ENCODE peak calls at places on chromosomes 7 and 10, in nine cellular contexts. L is tibial nerve, W is upper lobe of left lung, U is transverse colon, V is A549, A is HepG2, I is stomach, M is K562, S is right lobe of liver. H is an unnamed sample.

GRCh38 chr7:41940760-41941343 is 238.0 kb upstream of the INHBA start:
- DNase-seq in A (peak; percentile 69), U (peak; percentile 68), L (peak; percentile 69), W (peak; percentile 72), S (peak; percentile 53), M (peak; percentile 73), V (peak; percentile 71), I (peak; percentile 66), H (peak; percentile 76)

GRCh38 chr7:107686816-107687387 is 26.3 kb downstream of the SLC26A4 start:
- DNase-seq in U (no peak), A (no peak), I (no peak), S (no peak), V (no peak), W (peak; percentile 21), L (no peak), M (no peak), H (no peak)

GRCh38 chr7:155357573-155358041 is 59.9 kb downstream of the INSIG1 start:
- DNase-seq in I (no peak), A (no peak), V (no peak), L (no peak), S (no peak), U (no peak), M (no peak), W (no peak), H (peak; percentile 60)

GRCh38 chr7:136309407-136309806 is 332.2 kb upstream of the MTPN start:
- DNase-seq in U (no peak), L (no peak), S (no peak), I (no peak), A (no peak), W (no peak), V (no peak), M (no peak), H (no peak)

GRCh38 chr10:45279702-45280101 is 35.7 kb downstream of the OR13A1 start:
- DNase-seq in U (no peak), V (no peak), S (no peak), L (no peak), M (no peak), W (no peak), I (no peak), A (no peak), H (no peak)

GRCh38 chr10:6603142-6604125 is 23.4 kb upstream of the PRKCQ start:
- DNase-seq in U (no peak), I (no peak), M (no peak), L (no peak), S (no peak), A (no peak), W (no peak), V (no peak), H (no peak)

GRCh38 chr10:72736176-72736795 is 44.3 kb downstream of the MCU start:
- DNase-seq in M (no peak), I (no peak), V (peak; percentile 50), L (no peak), A (peak; percentile 17), S (no peak), U (no peak), W (no peak), H (no peak)

GRCh38 chr10:21208666-21209316 is 311.7 kb upstream of the NEBL start:
- DNase-seq in W (no peak), L (no peak), M (peak; percentile 41), S (no peak), I (no peak), U (no peak), V (peak; percentile 26), A (no peak), H (no peak)

GRCh38 chr10:61961278-61961677 is 59.8 kb downstream of the ARID5B start:
- DNase-seq in M (no peak), U (no peak), L (no peak), W (no peak), V (no peak), I (no peak), S (no peak), A (no peak), H (no peak)

GRCh38 chr10:61965694-61966284 is 64.3 kb downstream of the ARID5B start:
- DNase-seq in V (no peak), W (no peak), S (no peak), U (no peak), I (no peak), M (no peak), A (no peak), L (no peak), H (no peak)

GRCh38 chr10:61963669-61964058 is 62.2 kb downstream of the ARID5B start:
- DNase-seq in A (no peak), W (no peak), U (no peak), S (no peak), L (no peak), V (no peak), M (no peak), I (no peak), H (no peak)

GRCh38 chr10:61964949-61965693 is 63.6 kb downstream of the ARID5B start:
- DNase-seq in U (no peak), V (no peak), I (no peak), W (no peak), M (no peak), S (no peak), L (no peak), A (peak; percentile 93), H (no peak)

DNA sequence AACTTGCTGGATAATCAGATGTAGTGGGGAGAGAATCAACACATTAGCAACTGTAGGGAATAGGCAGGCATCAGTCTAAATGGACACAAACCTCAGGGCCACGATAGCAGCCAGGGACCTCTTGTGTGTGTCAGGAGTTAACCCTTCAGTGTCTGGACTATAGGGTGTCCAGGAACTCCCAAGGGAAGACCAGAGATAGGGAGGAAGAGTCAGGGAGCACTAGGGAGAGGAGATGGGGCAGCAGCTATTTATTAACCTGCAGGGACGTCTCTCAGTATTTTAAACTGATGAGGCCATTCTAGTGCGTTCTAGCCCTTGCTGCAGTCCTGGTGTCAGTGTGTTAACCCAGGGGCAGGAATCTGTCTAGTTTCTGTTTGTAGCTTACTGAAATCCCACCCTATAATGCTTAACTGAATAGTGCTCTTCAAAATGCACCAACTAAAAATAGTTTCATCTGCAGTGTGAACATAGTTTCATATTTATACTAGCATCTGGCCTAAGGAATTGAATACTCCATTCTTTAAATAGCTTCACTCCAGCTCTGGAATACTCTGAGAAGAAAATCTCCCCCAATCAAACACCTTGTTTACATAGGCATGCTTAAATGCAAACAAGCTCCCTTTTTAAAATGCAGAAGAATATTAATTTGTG is 62.7 kb downstream of the ARID5B start:
- DNase-seq in A (peak; percentile 66), M (no peak), U (no peak), L (no peak), S (no peak), V (no peak), W (no peak), I (no peak), H (no peak)
- TF ChIP-seq POLR2A in A (peak; percentile 28), M (no peak), U (no peak), L (no peak), S (no peak), V (no peak), W (no peak), I (no peak), H (no peak)

GRCh38 chr10:79159141-79159619 is 90.4 kb downstream of the ZMIZ1 start:
- DNase-seq in U (no peak), A (no peak), W (no peak), V (no peak), M (no peak), S (no peak), I (no peak), L (no peak), H (peak; percentile 90)
- TF ChIP-seq POLR2A in U (no peak), A (no peak), W (no peak), V (no peak), M (no peak), S (no peak), I (no peak), L (no peak), H (peak; percentile 18)

DNA sequence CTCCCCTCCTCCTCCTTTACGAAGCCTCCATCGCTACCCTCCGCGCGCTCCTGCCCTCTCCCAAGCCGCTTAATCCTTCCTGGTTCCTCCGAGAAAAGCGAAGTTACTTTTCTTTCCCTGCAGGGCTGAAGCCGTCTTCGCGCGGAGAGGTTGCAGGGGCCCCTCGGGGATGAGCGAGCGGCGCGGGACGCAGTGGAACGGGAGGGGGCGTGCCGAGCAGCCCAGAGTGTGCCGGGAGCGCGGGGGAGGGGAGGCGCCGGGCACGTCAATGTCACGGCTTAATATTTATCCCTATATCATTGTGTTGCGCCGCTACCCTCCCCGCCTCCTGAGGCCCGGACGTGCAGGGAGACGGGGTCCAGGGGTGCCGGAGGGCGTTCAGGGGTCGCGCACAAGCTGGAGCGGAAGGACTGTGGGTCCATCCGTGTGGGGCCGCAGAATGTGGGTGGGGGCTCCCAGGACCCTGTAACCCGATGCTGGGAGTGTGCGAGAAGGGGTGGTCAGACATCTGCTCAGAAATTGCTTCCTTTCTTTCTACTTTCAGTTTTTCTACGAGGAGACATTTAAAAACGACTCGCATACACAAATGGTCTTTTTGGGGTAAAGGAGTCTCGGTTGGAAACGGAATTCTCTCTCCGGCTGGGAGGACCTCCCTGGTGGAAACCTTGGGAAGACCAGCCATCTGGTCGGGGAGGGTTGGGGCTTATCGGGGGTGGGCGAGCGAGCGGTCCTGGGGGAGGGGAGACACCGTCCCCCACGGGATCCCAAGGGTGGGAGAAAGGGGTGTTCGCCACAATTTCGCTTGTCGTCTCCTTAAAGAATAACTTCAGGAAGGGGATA is 2.4 kb downstream of the CDK6 start:
- DNase-seq in U (peak; percentile 88), S (peak; percentile 90), W (peak; percentile 89), V (peak; percentile 80), L (peak; percentile 72), M (peak; percentile 47), I (peak; percentile 83), A (peak; percentile 73), H (peak; percentile 40)
- TF ChIP-seq POLR2A in U (peak; percentile 55), S (peak; percentile 70), W (peak; percentile 14), V (peak; percentile 41), L (peak; percentile 14), M (no peak), I (peak; percentile 7), A (peak; percentile 67), H (peak; percentile 66)

GRCh38 chr10:119723161-119723560 is 2.7 kb upstream of the INPP5F start:
- DNase-seq in S (no peak), W (no peak), M (no peak), U (no peak), A (no peak), V (no peak), L (no peak), I (no peak), H (no peak)

GRCh38 chr10:119726291-119727261 is 726 bp downstream of the INPP5F start:
- DNase-seq in I (no peak), U (peak; percentile 53), S (no peak), A (no peak), M (peak; percentile 61), L (peak; percentile 11), W (peak; percentile 46), V (no peak), H (no peak)

GRCh38 chr10:119723624-119724023 is 2.2 kb upstream of the INPP5F start:
- DNase-seq in L (no peak), I (no peak), S (no peak), W (no peak), A (peak; percentile 48), V (no peak), U (no peak), M (no peak), H (no peak)

GRCh38 chr10:119725550-119726290 is at the start of gene INPP5F:
- DNase-seq in U (peak; percentile 100), W (peak; percentile 99), M (peak; percentile 97), A (peak; percentile 95), S (peak; percentile 100), I (peak; percentile 99), V (peak; percentile 96), L (peak; percentile 98), H (peak; percentile 98)

DNA sequence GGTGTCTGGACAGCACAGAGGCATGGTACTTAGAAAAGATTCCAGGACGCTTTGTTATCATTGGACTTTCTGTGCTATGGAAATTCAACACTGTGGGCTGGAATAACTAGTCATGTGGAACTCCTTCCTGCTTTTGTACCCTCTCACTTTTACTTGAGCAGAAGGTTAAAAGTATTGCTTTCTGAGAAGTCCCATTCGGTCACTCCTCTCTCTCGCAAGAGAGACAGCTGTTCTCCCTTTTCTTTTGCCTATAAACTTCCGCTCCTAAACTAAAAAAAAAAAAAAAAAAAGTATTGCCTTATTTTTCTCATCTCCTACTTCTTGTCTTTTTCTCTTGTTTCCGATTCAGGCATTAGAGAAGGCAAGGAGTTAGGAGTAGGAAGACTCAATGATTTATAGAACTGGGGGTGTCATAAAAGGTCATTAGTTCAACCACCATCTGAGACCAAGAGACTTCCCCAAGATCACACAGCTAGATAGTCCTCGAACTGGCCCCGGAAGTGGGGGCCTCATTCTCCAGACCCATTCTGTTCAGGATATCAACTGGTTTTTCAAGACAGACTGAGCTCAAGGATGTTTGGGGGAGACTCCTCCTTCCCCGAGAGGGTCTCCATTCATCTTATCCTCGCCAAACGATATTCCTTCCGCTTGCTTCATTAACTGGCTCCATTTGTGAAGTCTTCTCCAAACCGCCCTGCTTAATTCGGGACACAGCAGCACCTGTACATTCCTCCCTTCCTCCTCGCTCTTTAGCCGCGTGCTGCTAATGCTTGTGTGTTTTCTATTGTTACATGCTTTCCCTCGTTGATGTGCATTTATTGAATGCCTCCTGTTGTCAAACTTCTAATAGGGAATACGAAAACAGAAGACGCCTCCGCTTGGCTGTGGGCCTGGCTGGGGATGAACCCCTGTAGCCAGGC is 960 bp upstream of the INPP5F start:
- DNase-seq in S (no peak), U (no peak), L (peak; percentile 24), W (no peak), I (no peak), A (peak; percentile 37), M (no peak), V (no peak), H (no peak)
- TF ChIP-seq POLR2A in S (no peak), U (no peak), L (no peak), W (no peak), I (no peak), A (no peak), M (no peak), V (no peak), H (no peak)